ENCODE peak calls at places on chromosome 1, in eight cellular contexts. One of them, this sample, is unnamed.

GRCh38 chr1:219959540-219960208 is 31.3 kb upstream of the SLC30A10 start:
- DNase-seq in esophagus muscularis mucosa: no peak
- DNase-seq in stomach: no peak
- DNase-seq in A549: no peak
- DNase-seq in tibial nerve: no peak
- DNase-seq in K562: no peak
- DNase-seq in suprapubic skin: no peak
- DNase-seq in H1: no peak
- DNase-seq in this sample: no peak

GRCh38 chr1:7517611-7518330 is 253.3 kb upstream of the VAMP3 start:
- DNase-seq in esophagus muscularis mucosa: no peak
- DNase-seq in A549: no peak
- DNase-seq in stomach: no peak
- DNase-seq in tibial nerve: no peak
- DNase-seq in H1: no peak
- DNase-seq in K562: no peak
- DNase-seq in suprapubic skin: no peak
- DNase-seq in this sample: no peak

GRCh38 chr1:243851129-243851756 is 1.2 kb upstream of the AKT3 start:
- DNase-seq in A549: no peak
- DNase-seq in esophagus muscularis mucosa: no peak
- DNase-seq in stomach: no peak
- DNase-seq in suprapubic skin: no peak
- DNase-seq in tibial nerve: no peak
- DNase-seq in H1: no peak
- DNase-seq in K562: no peak
- DNase-seq in this sample: no peak

GRCh38 chr1:234337233-234337632 is 36.0 kb upstream of the COA6 start:
- DNase-seq in suprapubic skin: no peak
- DNase-seq in stomach: no peak
- DNase-seq in tibial nerve: no peak
- DNase-seq in A549: no peak
- DNase-seq in H1: no peak
- DNase-seq in esophagus muscularis mucosa: no peak
- DNase-seq in K562: no peak
- DNase-seq in this sample: no peak

GRCh38 chr1:151568626-151569088 is 28.5 kb downstream of the TUFT1 start:
- DNase-seq in stomach: no peak
- DNase-seq in A549: no peak
- DNase-seq in H1: no peak
- DNase-seq in K562: no peak
- DNase-seq in esophagus muscularis mucosa: no peak
- DNase-seq in suprapubic skin: no peak
- DNase-seq in tibial nerve: no peak
- DNase-seq in this sample: no peak

GRCh38 chr1:208834346-208835081 is 590.3 kb upstream of the PLXNA2 start:
- DNase-seq in esophagus muscularis mucosa: peak; percentile 78
- DNase-seq in A549: no peak
- DNase-seq in K562: no peak
- DNase-seq in suprapubic skin: no peak
- DNase-seq in tibial nerve: no peak
- DNase-seq in stomach: no peak
- DNase-seq in H1: no peak
- DNase-seq in this sample: no peak

GRCh38 chr1:208475449-208475848 is 231.3 kb upstream of the PLXNA2 start:
- DNase-seq in H1: no peak
- DNase-seq in A549: no peak
- DNase-seq in esophagus muscularis mucosa: no peak
- DNase-seq in tibial nerve: no peak
- DNase-seq in suprapubic skin: no peak
- DNase-seq in stomach: no peak
- DNase-seq in K562: no peak
- DNase-seq in this sample: no peak

GRCh38 chr1:40161888-40162397 is 756 bp downstream of the RLF start:
- DNase-seq in H1: no peak
- DNase-seq in tibial nerve: peak; percentile 13
- DNase-seq in A549: no peak
- DNase-seq in esophagus muscularis mucosa: no peak
- DNase-seq in K562: peak; percentile 18
- DNase-seq in stomach: no peak
- DNase-seq in suprapubic skin: no peak
- DNase-seq in this sample: no peak

GRCh38 chr1:210232524-210233215 is at the start of gene SERTAD4:
- DNase-seq in K562: no peak
- DNase-seq in tibial nerve: peak; percentile 11
- DNase-seq in suprapubic skin: peak; percentile 75
- DNase-seq in stomach: peak; percentile 57
- DNase-seq in H1: peak; percentile 66
- DNase-seq in esophagus muscularis mucosa: no peak
- DNase-seq in A549: no peak
- DNase-seq in this sample: peak; percentile 58

GRCh38 chr1:239091537-239091936 is 294.8 kb upstream of the CHRM3 start:
- DNase-seq in stomach: no peak
- DNase-seq in K562: no peak
- DNase-seq in esophagus muscularis mucosa: no peak
- DNase-seq in tibial nerve: no peak
- DNase-seq in A549: no peak
- DNase-seq in H1: no peak
- DNase-seq in suprapubic skin: no peak
- DNase-seq in this sample: no peak

GRCh38 chr1:183002797-183003594 is 20.2 kb upstream of the LAMC1 start:
- DNase-seq in suprapubic skin: no peak
- DNase-seq in esophagus muscularis mucosa: no peak
- DNase-seq in tibial nerve: peak; percentile 31
- DNase-seq in K562: no peak
- DNase-seq in A549: no peak
- DNase-seq in stomach: no peak
- DNase-seq in H1: no peak
- DNase-seq in this sample: no peak

GRCh38 chr1:184883304-184883815 is 90.9 kb downstream of the NIBAN1 start:
- DNase-seq in stomach: no peak
- DNase-seq in suprapubic skin: no peak
- DNase-seq in A549: no peak
- DNase-seq in H1: no peak
- DNase-seq in tibial nerve: no peak
- DNase-seq in K562: no peak
- DNase-seq in esophagus muscularis mucosa: no peak
- DNase-seq in this sample: no peak

GRCh38 chr1:150621497-150622113 is 7.8 kb downstream of the ENSA start:
- DNase-seq in A549: peak; percentile 62
- DNase-seq in H1: no peak
- DNase-seq in stomach: peak; percentile 60
- DNase-seq in tibial nerve: peak; percentile 62
- DNase-seq in K562: peak; percentile 31
- DNase-seq in suprapubic skin: no peak
- DNase-seq in esophagus muscularis mucosa: peak; percentile 92
- DNase-seq in this sample: peak; percentile 70

GRCh38 chr1:184879876-184880275 is 94.4 kb downstream of the NIBAN1 start:
- DNase-seq in tibial nerve: no peak
- DNase-seq in H1: no peak
- DNase-seq in A549: no peak
- DNase-seq in stomach: no peak
- DNase-seq in suprapubic skin: no peak
- DNase-seq in K562: no peak
- DNase-seq in esophagus muscularis mucosa: no peak
- DNase-seq in this sample: no peak

GRCh38 chr1:17834561-17835100 is 79.5 kb downstream of the ACTL8 start:
- DNase-seq in tibial nerve: no peak
- DNase-seq in K562: no peak
- DNase-seq in A549: no peak
- DNase-seq in esophagus muscularis mucosa: no peak
- DNase-seq in suprapubic skin: no peak
- DNase-seq in stomach: no peak
- DNase-seq in H1: no peak
- DNase-seq in this sample: no peak

GRCh38 chr1:6301526-6301925 is 40.6 kb upstream of the GPR153 start:
- DNase-seq in tibial nerve: no peak
- DNase-seq in H1: no peak
- DNase-seq in stomach: no peak
- DNase-seq in esophagus muscularis mucosa: no peak
- DNase-seq in A549: no peak
- DNase-seq in K562: no peak
- DNase-seq in suprapubic skin: no peak
- DNase-seq in this sample: no peak

GRCh38 chr1:184223216-184223615 is 163.6 kb upstream of the C1orf21 start:
- DNase-seq in esophagus muscularis mucosa: no peak
- DNase-seq in H1: peak; percentile 66
- DNase-seq in suprapubic skin: no peak
- DNase-seq in K562: no peak
- DNase-seq in tibial nerve: no peak
- DNase-seq in A549: peak; percentile 59
- DNase-seq in stomach: no peak
- DNase-seq in this sample: no peak

DNA sequence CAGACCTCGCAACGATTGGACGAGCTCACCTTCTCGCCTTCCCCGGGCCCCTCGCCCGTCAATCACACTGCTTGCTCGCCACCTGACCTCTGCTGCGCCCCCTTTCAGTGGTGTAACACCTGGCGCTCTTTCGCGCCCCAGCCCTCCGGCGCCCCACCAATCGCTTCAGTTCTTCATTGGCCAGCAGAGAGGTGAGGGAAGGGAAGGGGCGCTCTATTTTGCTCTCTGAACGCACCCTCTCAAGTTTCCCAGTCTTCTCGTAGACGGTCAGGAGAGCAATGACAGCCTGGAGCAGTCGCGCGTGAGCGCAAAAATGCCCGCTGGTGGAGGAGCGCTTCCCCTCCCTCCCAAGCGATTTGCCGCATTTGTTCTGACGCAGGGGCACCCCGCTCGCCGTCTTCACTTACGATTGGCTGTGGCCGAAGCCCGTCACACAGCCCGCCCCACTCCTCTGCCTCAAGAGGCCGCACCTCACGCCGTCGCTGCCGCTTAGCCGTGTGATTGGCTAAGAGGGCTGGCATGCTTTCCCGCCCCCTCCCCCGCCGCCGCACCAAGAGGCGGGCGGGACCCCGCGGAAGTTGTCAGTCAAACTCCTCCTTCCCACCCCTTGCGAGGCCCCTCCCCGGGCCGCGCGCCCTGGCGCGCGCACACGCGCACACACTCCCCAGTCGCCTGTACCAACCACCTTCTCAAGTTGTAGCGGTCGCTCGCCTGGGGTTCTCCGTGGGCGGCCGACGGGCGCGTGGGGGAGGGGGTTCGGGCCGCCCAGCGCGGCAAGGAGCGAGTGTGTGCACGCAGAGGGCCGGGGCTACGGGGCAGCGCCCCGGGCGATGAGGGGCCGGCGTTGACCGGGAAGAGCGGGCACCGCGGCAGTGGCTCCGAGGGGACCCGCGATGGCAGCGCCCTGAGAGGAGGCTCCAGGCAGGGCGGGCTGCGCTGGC is at the start of gene PPP2R5A:
- DNase-seq in suprapubic skin: peak; percentile 99
- DNase-seq in A549: peak; percentile 100
- DNase-seq in tibial nerve: peak; percentile 96
- DNase-seq in H1: peak; percentile 93
- DNase-seq in K562: peak; percentile 98
- DNase-seq in esophagus muscularis mucosa: peak; percentile 100
- DNase-seq in stomach: peak; percentile 99
- DNase-seq in this sample: peak; percentile 99
- TF ChIP-seq CTCF in suprapubic skin: no peak
- TF ChIP-seq CTCF in A549: peak; percentile 46
- TF ChIP-seq CTCF in tibial nerve: peak; percentile 2
- TF ChIP-seq CTCF in H1: peak; percentile 55
- TF ChIP-seq CTCF in K562: peak; percentile 49
- TF ChIP-seq CTCF in esophagus muscularis mucosa: no peak
- TF ChIP-seq CTCF in stomach: peak; percentile 21
- TF ChIP-seq CTCF in this sample: peak; percentile 32

DNA sequence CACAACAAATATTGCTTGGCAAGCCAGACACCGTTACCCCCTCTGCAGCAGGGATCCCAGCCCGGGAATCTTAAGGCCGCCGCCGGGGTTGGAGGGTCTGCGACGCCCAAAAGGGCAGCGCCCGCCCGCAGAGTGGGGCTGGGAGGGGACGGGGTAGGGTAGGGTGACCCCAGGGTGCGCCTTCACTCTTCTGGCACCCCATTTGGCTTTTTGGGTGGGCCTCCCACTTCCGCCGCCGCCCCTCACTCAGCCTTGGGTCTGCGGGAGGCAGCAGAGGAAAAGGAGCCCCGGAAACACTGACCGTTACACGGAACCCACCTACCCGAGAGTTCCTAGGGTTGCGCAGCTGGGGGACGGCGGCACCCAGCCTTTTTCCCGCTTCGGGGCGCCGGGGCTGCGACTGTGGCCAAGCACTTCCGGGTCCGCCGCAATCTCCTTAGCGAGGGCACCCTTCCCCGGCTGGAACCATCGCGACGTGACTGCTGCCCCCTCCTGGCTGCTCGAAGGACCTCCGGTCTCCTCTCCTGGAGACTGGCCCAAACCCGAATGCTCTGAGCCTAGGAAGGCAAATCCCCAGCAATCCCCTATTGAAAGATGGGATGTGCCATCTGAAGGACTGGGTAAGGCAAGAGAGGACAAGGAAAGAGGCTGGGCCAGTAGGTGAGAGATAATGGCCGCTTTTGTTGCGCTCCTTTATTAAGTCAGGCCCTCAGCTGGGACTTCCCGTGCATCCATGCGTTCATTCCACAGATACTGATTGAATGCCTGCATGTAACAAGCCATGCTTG is at the start of gene PIGC:
- DNase-seq in A549: peak; percentile 90
- DNase-seq in stomach: peak; percentile 91
- DNase-seq in suprapubic skin: peak; percentile 94
- DNase-seq in K562: peak; percentile 98
- DNase-seq in tibial nerve: peak; percentile 82
- DNase-seq in esophagus muscularis mucosa: peak; percentile 96
- DNase-seq in H1: peak; percentile 94
- DNase-seq in this sample: peak; percentile 93
- TF ChIP-seq POLR2A in A549: peak; percentile 59
- TF ChIP-seq POLR2A in stomach: no peak
- TF ChIP-seq POLR2A in suprapubic skin: no peak
- TF ChIP-seq POLR2A in K562: peak; percentile 88
- TF ChIP-seq POLR2A in tibial nerve: no peak
- TF ChIP-seq POLR2A in esophagus muscularis mucosa: no peak
- TF ChIP-seq POLR2A in H1: no peak
- TF ChIP-seq POLR2A in this sample: peak; percentile 34

DNA sequence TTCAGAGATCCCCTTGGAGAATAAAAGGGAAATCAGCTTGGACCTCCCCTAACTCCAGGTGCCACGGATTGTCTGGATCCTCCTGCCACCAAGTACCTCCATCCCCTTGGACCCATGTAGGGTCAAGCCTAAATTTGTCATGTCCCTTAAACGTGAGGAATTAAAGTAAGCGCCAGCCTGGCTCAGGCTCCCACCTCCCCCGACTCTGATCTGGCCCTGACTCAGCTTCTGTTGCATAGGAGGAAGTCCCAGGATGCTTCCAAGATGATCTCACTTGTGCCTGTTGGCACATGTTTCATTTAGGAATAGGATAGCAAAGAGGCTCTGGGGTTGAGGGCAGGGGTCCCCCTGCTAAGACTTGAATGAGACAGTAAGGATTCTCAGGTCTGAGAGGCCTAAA is 231.9 kb upstream of the JUN start:
- DNase-seq in suprapubic skin: no peak
- DNase-seq in H1: no peak
- DNase-seq in tibial nerve: no peak
- DNase-seq in esophagus muscularis mucosa: no peak
- DNase-seq in A549: peak; percentile 18
- DNase-seq in K562: no peak
- DNase-seq in stomach: no peak
- DNase-seq in this sample: no peak
- TF ChIP-seq EP300 in suprapubic skin: no peak
- TF ChIP-seq EP300 in H1: no peak
- TF ChIP-seq EP300 in tibial nerve: no peak
- TF ChIP-seq EP300 in esophagus muscularis mucosa: no peak
- TF ChIP-seq EP300 in A549: no peak
- TF ChIP-seq EP300 in K562: no peak
- TF ChIP-seq EP300 in stomach: no peak
- TF ChIP-seq EP300 in this sample: no peak

GRCh38 chr1:248404024-248404423 is 1.2 kb downstream of the OR2T1 start:
- DNase-seq in H1: no peak
- DNase-seq in stomach: no peak
- DNase-seq in tibial nerve: no peak
- DNase-seq in suprapubic skin: no peak
- DNase-seq in esophagus muscularis mucosa: no peak
- DNase-seq in K562: peak; percentile 81
- DNase-seq in A549: peak; percentile 30
- DNase-seq in this sample: no peak
- TF ChIP-seq CTCF in H1: no peak
- TF ChIP-seq CTCF in stomach: no peak
- TF ChIP-seq CTCF in tibial nerve: no peak
- TF ChIP-seq CTCF in suprapubic skin: no peak
- TF ChIP-seq CTCF in esophagus muscularis mucosa: no peak
- TF ChIP-seq CTCF in K562: peak; percentile 14
- TF ChIP-seq CTCF in A549: no peak
- TF ChIP-seq CTCF in this sample: no peak